ENCODE peak calls at places on chromosomes 11 and 22, in four cellular contexts. E is ovary; A is stimulated activated CD8-positive, alpha-beta memory T cell treated with anti-CD3 and anti-CD28 coated beads, Interleukin-15, amount 100 ng/mL, for 1 hour; R is A172. B is an unnamed sample.

GRCh38 chr22:50008151-50009040 is 4.2 kb downstream of the IL17REL start:
- DNase-seq in E (no peak), R (no peak), A (no peak), B (no peak)

GRCh38 chr11:36231300-36231699 is 57.9 kb downstream of the COMMD9 start:
- DNase-seq in E (no peak), R (peak; percentile 83), A (no peak), B (no peak)

GRCh38 chr11:12854829-12855228 is 154.3 kb upstream of the RASSF10 start:
- DNase-seq in E (no peak), A (no peak), R (no peak), B (no peak)

GRCh38 chr11:9855579-9856260 is 191.8 kb downstream of the SWAP70 start:
- DNase-seq in E (no peak), R (no peak), A (no peak), B (no peak)

GRCh38 chr11:824942-825341 is 2.8 kb upstream of the CRACR2B start:
- DNase-seq in R (no peak), E (no peak), A (no peak), B (no peak)

GRCh38 chr11:77175021-77175842 is 47.2 kb downstream of the MYO7A start:
- DNase-seq in R (no peak), A (no peak), E (no peak), B (no peak)

GRCh38 chr11:122707111-122707510 is 51.6 kb downstream of the UBASH3B start:
- DNase-seq in R (no peak), E (no peak), A (no peak), B (no peak)

GRCh38 chr11:96704847-96705246 is 315.0 kb downstream of the JRKL start:
- DNase-seq in E (no peak), R (peak; percentile 1), A (no peak), B (no peak)

GRCh38 chr11:8689726-8690255 is 7.2 kb downstream of the RPL27A start:
- DNase-seq in R (peak; percentile 28), A (no peak), E (no peak), B (no peak)

GRCh38 chr22:27667121-27667843 is 134.3 kb downstream of the MN1 start:
- DNase-seq in A (no peak), E (peak; percentile 35), R (peak; percentile 86), B (no peak)

GRCh38 chr22:19970479-19971275 is 29.1 kb upstream of the TXNRD2 start:
- DNase-seq in R (no peak), A (peak; percentile 68), E (peak; percentile 63), B (no peak)

GRCh38 chr22:23230348-23231068 is 50.2 kb downstream of the BCR start:
- DNase-seq in R (no peak), A (no peak), E (no peak), B (no peak)

GRCh38 chr11:123742334-123742733 is 874 bp upstream of the ZNF202 start:
- DNase-seq in R (no peak), E (no peak), A (no peak), B (no peak)

GRCh38 chr22:31036671-31037550 is 44.2 kb upstream of the SMTN start:
- DNase-seq in E (peak; percentile 31), A (no peak), R (peak; percentile 40), B (no peak)

B was measured in Panc1.